ENCODE peak calls at places on chromosome 21, in seven cellular contexts. U is GM04504, L is WTC11, G is HFFc6, B is osteocyte, J is H9, C is AG08396. O is an unnamed sample.

GRCh38 chr21:26851109-26851944 is 6.1 kb upstream of the ADAMTS1 start:
- DNase-seq in J (no peak), U (no peak), B (no peak), G (no peak), L (no peak), C (no peak), O (no peak)

GRCh38 chr21:29860346-29860745 is 79.5 kb downstream of the GRIK1 start:
- DNase-seq in B (no peak), U (no peak), G (no peak), J (no peak), L (no peak), C (no peak), O (no peak)

GRCh38 chr21:46472246-46472645 is 13.6 kb downstream of the DIP2A start:
- DNase-seq in J (no peak), L (no peak), C (no peak), U (no peak), B (no peak), G (no peak), O (no peak)

GRCh38 chr21:15472641-15473040 is 257.1 kb upstream of the USP25 start:
- DNase-seq in U (no peak), C (no peak), G (no peak), J (no peak), B (no peak), L (no peak), O (no peak)

GRCh38 chr21:44687671-44688070 is 5.7 kb upstream of the KRTAP12-1 start:
- DNase-seq in U (no peak), C (no peak), L (no peak), J (peak), B (peak), G (no peak), O (no peak)

GRCh38 chr21:36171327-36171726 is 14.7 kb downstream of the DOP1B start:
- DNase-seq in G (no peak), C (no peak), L (no peak), B (no peak), J (peak), U (no peak), O (no peak)

GRCh38 chr21:16082038-16082816 is 352.4 kb downstream of the USP25 start:
- DNase-seq in C (no peak), L (no peak), J (no peak), G (peak), B (no peak), U (no peak), O (peak)

GRCh38 chr21:42189860-42190491 is 29.0 kb upstream of the ABCG1 start:
- DNase-seq in C (no peak), L (no peak), J (no peak), U (no peak), G (no peak), B (peak), O (no peak)

GRCh38 chr21:45208627-45208951 is 79.1 kb downstream of the POFUT2 start:
- DNase-seq in G (no peak), B (peak), C (peak), L (no peak), J (no peak), U (no peak), O (no peak)

GRCh38 chr21:14046401-14046800 is 164.4 kb downstream of the LIPI start:
- DNase-seq in U (peak), G (no peak), B (no peak), C (no peak), L (no peak), J (no peak), O (no peak)

GRCh38 chr21:45559216-45560105 is 17.2 kb upstream of the SLC19A1 start:
- DNase-seq in J (peak), C (no peak), U (no peak), B (no peak), L (no peak), G (no peak), O (no peak)

GRCh38 chr21:45166931-45167330 is 92.6 kb downstream of the ADARB1 start:
- DNase-seq in J (no peak), U (no peak), B (no peak), C (no peak), L (no peak), G (no peak), O (no peak)

GRCh38 chr21:31343680-31344480 is at the start of gene TIAM1:
- DNase-seq in J (peak), U (no peak), B (no peak), C (peak), G (no peak), L (peak), O (peak)

GRCh38 chr21:26212220-26212619 is 41.6 kb upstream of the APP start:
- DNase-seq in C (no peak), G (no peak), U (no peak), L (peak), J (peak), B (no peak), O (no peak)

GRCh38 chr21:16372546-16372945 is 642.8 kb downstream of the USP25 start:
- DNase-seq in C (no peak), J (no peak), L (no peak), G (no peak), U (no peak), B (no peak), O (no peak)

GRCh38 chr21:45267390-45267760 is 20.3 kb downstream of the POFUT2 start:
- DNase-seq in C (no peak), G (no peak), B (peak), U (no peak), J (no peak), L (no peak), O (no peak)

GRCh38 chr21:36773111-36773510 is 74.2 kb downstream of the SIM2 start:
- DNase-seq in L (no peak), J (no peak), B (no peak), U (peak), G (peak), C (peak), O (peak)

GRCh38 chr21:34890724-34891609 is 158.1 kb downstream of the RUNX1 start:
- DNase-seq in J (peak), C (no peak), L (peak), G (no peak), U (no peak), B (no peak), O (no peak)

GRCh38 chr21:38787461-38788274 is 18.1 kb upstream of the ETS2 start:
- DNase-seq in B (no peak), L (no peak), U (no peak), J (peak), G (peak), C (no peak), O (no peak)

GRCh38 chr21:41821081-41821755 is 54.4 kb upstream of the RIPK4 start:
- DNase-seq in L (no peak), U (no peak), B (no peak), J (no peak), G (no peak), C (no peak), O (no peak)

GRCh38 chr21:31414601-31415000 is 70.5 kb upstream of the TIAM1 start:
- DNase-seq in J (no peak), L (no peak), G (no peak), U (no peak), C (no peak), B (no peak), O (no peak)

GRCh38 chr21:31735518-31735992 is 3.6 kb upstream of the SCAF4 start:
- DNase-seq in B (no peak), L (no peak), U (no peak), C (no peak), J (no peak), G (no peak), O (no peak)

GRCh38 chr21:17802568-17802967 is 16.6 kb downstream of the C21orf91 start:
- DNase-seq in U (peak), L (no peak), B (no peak), J (no peak), C (no peak), G (peak), O (no peak)

GRCh38 chr21:32256873-32257620 is 21.8 kb downstream of the MIS18A start:
- DNase-seq in L (no peak), G (peak), J (no peak), B (peak), C (peak), U (peak), O (peak)

GRCh38 chr21:45286671-45287437 is 841 bp downstream of the POFUT2 start:
- DNase-seq in L (peak), U (no peak), B (peak), G (no peak), J (peak), C (peak), O (no peak)

GRCh38 chr21:29164330-29164942 is 34.0 kb downstream of the MAP3K7CL start:
- DNase-seq in C (peak), B (no peak), G (peak), J (no peak), U (peak), L (no peak), O (peak)

GRCh38 chr21:19850157-19850556 is 1148.1 kb upstream of the NCAM2 start:
- DNase-seq in U (no peak), B (no peak), J (no peak), C (no peak), L (no peak), G (no peak), O (no peak)

GRCh38 chr21:28959367-28960099 is 33.1 kb downstream of the LTN1 start:
- DNase-seq in B (no peak), J (no peak), L (no peak), U (no peak), G (peak), C (peak), O (peak)

GRCh38 chr21:46127239-46128105 is 27.9 kb downstream of the FTCD start:
- DNase-seq in G (no peak), B (peak), L (peak), C (no peak), U (no peak), J (no peak), O (no peak)

GRCh38 chr21:44021064-44021463 is 9.0 kb downstream of the TRAPPC10 start:
- DNase-seq in B (no peak), C (no peak), J (no peak), L (no peak), U (no peak), G (no peak), O (no peak)

GRCh38 chr21:37001446-37001845 is 5.1 kb upstream of the RIPPLY3 start:
- DNase-seq in U (no peak), G (no peak), L (no peak), B (no peak), C (no peak), J (no peak), O (no peak)

O was measured in stromal cell of bone marrow.